ENCODE peak calls at places on chromosome 21, in six cellular contexts. L is CD8-positive, alpha-beta T cell; A is DMS 273 treated with DMSO at 0.1 percent for 48 hours; R is stimulated activated CD8-positive, alpha-beta memory T cell treated with anti-CD3 and anti-CD28 coated beads, Interleukin-2, amount 100 ng/mL, for 48 hours; H is NCI-H82; S is substantia nigra. O is an unnamed sample.

GRCh38 chr21:42865361-42866160 is 13.8 kb downstream of the WDR4 start:
- DNase-seq in L (no peak), R (no peak), S (peak; percentile 68), A (peak; percentile 36), H (no peak), O (no peak)

GRCh38 chr21:23217597-23217996 is 2219.4 kb downstream of the NCAM2 start:
- DNase-seq in R (no peak), A (no peak), L (no peak), H (no peak), S (no peak), O (no peak)

GRCh38 chr21:42279341-42279871 is 35.8 kb downstream of the TFF3 start:
- DNase-seq in H (no peak), S (no peak), A (no peak), R (no peak), L (no peak), O (peak; percentile 53)

GRCh38 chr21:33258475-33258874 is 7.7 kb upstream of the IL10RB start:
- DNase-seq in A (no peak), H (no peak), R (no peak), L (no peak), S (no peak), O (no peak)

GRCh38 chr21:15222711-15223110 is 157.9 kb upstream of the NRIP1 start:
- DNase-seq in R (no peak), L (no peak), H (peak; percentile 21), A (no peak), S (no peak), O (no peak)

GRCh38 chr21:39220150-39220549 is 36.9 kb upstream of the PSMG1 start:
- DNase-seq in L (no peak), R (no peak), H (no peak), A (no peak), S (no peak), O (no peak)

GRCh38 chr21:16522512-16522911 is 792.7 kb downstream of the USP25 start:
- DNase-seq in A (no peak), H (no peak), S (no peak), R (no peak), L (no peak), O (no peak)

GRCh38 chr21:32771134-32771523 is 426 bp downstream of the PAXBP1 start:
- DNase-seq in H (peak; percentile 67), L (peak; percentile 51), A (no peak), R (peak; percentile 34), S (no peak), O (no peak)

GRCh38 chr21:32131960-32132359 is 146.9 kb downstream of the MIS18A start:
- DNase-seq in A (no peak), S (no peak), R (no peak), H (no peak), L (no peak), O (no peak)

GRCh38 chr21:45040114-45040715 is 34.2 kb upstream of the ADARB1 start:
- DNase-seq in S (no peak), A (no peak), R (no peak), H (no peak), L (no peak), O (no peak)

GRCh38 chr21:43882952-43883492 is 18.0 kb downstream of the AGPAT3 start:
- DNase-seq in A (no peak), L (no peak), H (no peak), R (no peak), S (no peak), O (no peak)

GRCh38 chr21:28336299-28336698 is 656.4 kb downstream of the LTN1 start:
- DNase-seq in L (no peak), H (peak; percentile 8), S (no peak), A (peak; percentile 8), R (no peak), O (no peak)

GRCh38 chr21:34022557-34023335 is 50.6 kb upstream of the MRPS6 start:
- DNase-seq in S (no peak), R (peak; percentile 28), A (no peak), H (no peak), L (peak; percentile 28), O (no peak)

GRCh38 chr21:39373634-39374033 is 24.7 kb upstream of the HMGN1 start:
- DNase-seq in L (no peak), A (no peak), S (no peak), H (peak; percentile 61), R (no peak), O (no peak)

GRCh38 chr21:33070921-33071877 is 1.3 kb downstream of the OLIG1 start:
- DNase-seq in H (peak; percentile 33), S (peak; percentile 27), A (peak; percentile 10), L (no peak), R (peak; percentile 17), O (no peak)

GRCh38 chr21:35220301-35220700 is 171.2 kb upstream of the RUNX1 start:
- DNase-seq in L (no peak), S (no peak), H (no peak), A (no peak), R (no peak), O (no peak)

GRCh38 chr21:32329776-32330175 is 31.1 kb downstream of the MRAP start:
- DNase-seq in H (no peak), L (no peak), S (no peak), R (no peak), A (no peak), O (no peak)

GRCh38 chr21:38140192-38140905 is 116.4 kb upstream of the KCNJ15 start:
- DNase-seq in R (no peak), H (peak; percentile 94), L (no peak), A (peak; percentile 55), S (peak; percentile 10), O (no peak)

GRCh38 chr21:15472641-15473040 is 257.1 kb upstream of the USP25 start:
- DNase-seq in L (no peak), R (no peak), A (no peak), H (no peak), S (no peak), O (no peak)

GRCh38 chr21:46113497-46114176 is 15.7 kb downstream of the COL6A2 start:
- DNase-seq in S (no peak), A (no peak), H (no peak), R (no peak), L (no peak), O (no peak)

GRCh38 chr21:31897311-31897710 is 24.5 kb downstream of the HUNK start:
- DNase-seq in R (no peak), H (peak; percentile 27), S (no peak), A (no peak), L (no peak), O (no peak)

GRCh38 chr21:29232601-29233541 is 65.9 kb upstream of the BACH1 start:
- DNase-seq in A (no peak), R (no peak), H (peak; percentile 87), S (no peak), L (no peak), O (no peak)

GRCh38 chr21:44496900-44497550 is 41.7 kb downstream of the LRRC3 start:
- DNase-seq in H (no peak), R (no peak), L (no peak), S (no peak), A (no peak), O (no peak)

GRCh38 chr21:15122241-15122640 is 57.4 kb upstream of the NRIP1 start:
- DNase-seq in A (no peak), S (no peak), L (no peak), H (no peak), R (no peak), O (no peak)

GRCh38 chr21:36428789-36429671 is 43.8 kb downstream of the CHAF1B start:
- DNase-seq in H (no peak), A (no peak), S (no peak), L (no peak), R (no peak), O (no peak)

GRCh38 chr21:32316363-32317215 is 17.9 kb downstream of the MRAP start:
- DNase-seq in H (no peak), S (no peak), A (no peak), R (no peak), L (no peak), O (no peak)

GRCh38 chr21:41739011-41739410 is 27.8 kb downstream of the RIPK4 start:
- DNase-seq in R (no peak), A (no peak), S (no peak), H (no peak), L (no peak), O (no peak)

GRCh38 chr21:20443558-20444155 is 554.6 kb upstream of the NCAM2 start:
- DNase-seq in L (no peak), S (no peak), R (no peak), H (peak; percentile 66), A (no peak), O (no peak)

GRCh38 chr21:27423073-27423472 is 456.2 kb upstream of the ADAMTS5 start:
- DNase-seq in L (no peak), R (no peak), A (no peak), H (no peak), S (no peak), O (no peak)

GRCh38 chr21:17083084-17083483 is 429.8 kb upstream of the CXADR start:
- DNase-seq in H (no peak), A (no peak), R (no peak), L (no peak), S (no peak), O (no peak)

GRCh38 chr21:23488245-23488644 is 2119.0 kb downstream of the MRPL39 start:
- DNase-seq in H (no peak), R (no peak), L (no peak), A (no peak), S (no peak), O (no peak)

GRCh38 chr21:28436286-28436932 is 556.3 kb downstream of the LTN1 start:
- DNase-seq in R (no peak), S (no peak), L (no peak), A (no peak), H (no peak), O (no peak)

GRCh38 chr21:27129694-27130093 is 162.8 kb upstream of the ADAMTS5 start:
- DNase-seq in A (no peak), R (no peak), S (no peak), L (no peak), H (no peak), O (no peak)